ENCODE peak calls at places on chromosome 2, in five cellular contexts. C is colonic mucosa; L is CD8-positive, alpha-beta T cell; D is fibroblast of lung; F is AG10803. P is an unnamed sample.

GRCh38 chr2:217650716-217651360 is 352.0 kb downstream of the TNS1 start:
- DNase-seq in F (peak), D (peak), L (no peak), C (peak), P (no peak)

GRCh38 chr2:71129114-71129890 is 727 bp downstream of the MCEE start:
- DNase-seq in F (peak), D (peak), L (no peak), C (no peak), P (no peak)

GRCh38 chr2:240564191-240564570 is 4.0 kb downstream of the DUSP28 start:
- DNase-seq in F (no peak), C (no peak), L (no peak), D (no peak), P (no peak)

GRCh38 chr2:143225931-143226330 is 96.7 kb downstream of the ARHGAP15 start:
- DNase-seq in L (no peak), F (no peak), D (no peak), C (no peak), P (no peak)

GRCh38 chr2:219688560-219689445 is 61.4 kb downstream of the SLC4A3 start:
- DNase-seq in F (peak), C (no peak), L (no peak), D (peak), P (no peak)

GRCh38 chr2:169276045-169276444 is 86.3 kb downstream of the LRP2 start:
- DNase-seq in C (no peak), D (peak), L (no peak), F (no peak), P (no peak)

GRCh38 chr2:58557166-58557565 is 316.0 kb upstream of the FANCL start:
- DNase-seq in D (no peak), C (no peak), F (no peak), L (no peak), P (no peak)

GRCh38 chr2:74052732-74053712 is 68.3 kb downstream of the TET3 start:
- DNase-seq in C (no peak), F (no peak), D (peak), L (no peak), P (no peak)

GRCh38 chr2:147101906-147102790 is 742.7 kb upstream of the ACVR2A start:
- DNase-seq in C (no peak), D (no peak), L (no peak), F (no peak), P (no peak)

GRCh38 chr2:240420206-240420899 is 15.1 kb upstream of the GPC1 start:
- DNase-seq in D (no peak), F (no peak), L (no peak), C (no peak), P (peak)

GRCh38 chr2:232432598-232433184 is 23.3 kb upstream of the ALPI start:
- DNase-seq in L (no peak), D (no peak), C (peak), F (no peak), P (no peak)

GRCh38 chr2:20221169-20221938 is 3.6 kb downstream of the SDC1 start:
- DNase-seq in L (no peak), F (peak), C (no peak), D (peak), P (no peak)

GRCh38 chr2:9554841-9555337 is 741 bp downstream of the ADAM17 start:
- DNase-seq in F (peak), C (peak), D (peak), L (no peak), P (peak)

GRCh38 chr2:133109772-133110171 is 439.8 kb upstream of the LYPD1 start:
- DNase-seq in C (no peak), L (no peak), D (peak), F (peak), P (no peak)

DNA sequence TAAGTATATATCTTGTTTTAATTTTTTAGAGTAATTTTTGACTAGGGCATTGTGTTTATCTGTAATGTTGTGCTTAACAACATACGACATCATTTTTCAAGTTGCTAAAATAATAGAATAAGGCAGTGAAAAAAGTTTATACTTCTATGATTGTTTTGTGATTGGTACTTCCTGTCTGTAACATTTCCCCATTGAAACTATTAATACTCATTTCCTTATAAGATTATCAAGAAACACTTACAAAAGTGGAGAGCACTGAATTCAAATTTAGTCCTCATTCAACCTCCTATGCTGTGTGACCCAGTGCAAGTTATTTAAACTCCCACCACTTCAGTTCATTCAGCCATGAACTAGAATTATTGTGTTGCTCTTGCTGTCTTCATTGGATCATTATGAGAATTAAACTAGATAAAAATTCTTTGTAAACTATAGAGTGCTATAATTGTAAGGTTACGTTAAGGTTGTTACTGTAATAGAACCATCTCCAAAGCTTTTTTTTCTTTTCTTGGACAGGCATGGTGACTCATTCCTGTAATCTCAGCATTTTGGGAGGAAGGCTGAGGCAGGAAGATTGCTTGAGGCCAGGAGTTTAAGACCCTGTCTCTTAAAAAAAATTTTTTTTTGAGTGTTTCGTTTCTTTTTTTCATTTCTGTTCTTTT is 2.8 kb downstream of the ETAA1 start:
- DNase-seq in F (no peak), L (no peak), C (no peak), D (peak), P (no peak)
- TF ChIP-seq CTCF in F (no peak), L (no peak), C (no peak), D (no peak), P (no peak)

GRCh38 chr2:176827269-176827668 is 385.3 kb upstream of the HNRNPA3 start:
- DNase-seq in D (no peak), F (no peak), C (no peak), L (no peak), P (no peak)

GRCh38 chr2:176826356-176826755 is 386.2 kb upstream of the HNRNPA3 start:
- DNase-seq in F (no peak), D (no peak), C (no peak), L (no peak), P (no peak)

GRCh38 chr2:176832086-176832485 is 380.5 kb upstream of the HNRNPA3 start:
- DNase-seq in L (no peak), F (no peak), C (no peak), D (no peak), P (no peak)

DNA sequence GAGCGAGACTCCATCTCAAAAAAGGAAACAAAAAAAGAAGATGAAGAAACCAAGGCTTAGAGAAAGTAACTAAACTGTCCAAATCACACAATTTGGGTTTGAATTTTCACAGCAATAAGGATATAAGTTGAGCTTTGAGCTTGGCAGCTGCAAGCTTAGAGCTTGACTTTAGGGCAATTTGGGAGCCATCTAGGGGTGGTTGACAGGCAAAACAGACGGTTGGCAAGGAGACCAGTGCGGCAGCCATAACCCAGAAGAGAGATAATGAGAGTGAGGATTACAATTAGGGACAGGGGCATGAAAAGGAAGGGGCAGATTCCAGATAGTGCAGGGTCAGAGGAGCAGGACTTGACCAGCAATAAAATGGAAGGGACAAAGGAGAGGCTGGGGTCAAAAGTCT is 382.2 kb upstream of the HNRNPA3 start:
- DNase-seq in D (no peak), C (no peak), F (no peak), L (no peak), P (no peak)
- TF ChIP-seq CTCF in D (no peak), C (no peak), F (no peak), L (no peak), P (no peak)

GRCh38 chr2:28750316-28751101 is 1.1 kb upstream of the PPP1CB start:
- DNase-seq in F (peak), C (peak), L (peak), D (peak), P (peak)
- TF ChIP-seq CTCF in F (peak), C (no peak), L (no peak), D (no peak), P (no peak)

GRCh38 chr2:151616760-151617339 is 117.4 kb downstream of the NEB start:
- DNase-seq in L (no peak), D (peak), C (no peak), F (no peak), P (no peak)
- TF ChIP-seq CTCF in L (no peak), D (no peak), C (no peak), F (no peak), P (no peak)

GRCh38 chr2:206969192-206969591 is 29.9 kb downstream of the CPO start:
- DNase-seq in L (no peak), F (no peak), C (no peak), D (no peak), P (no peak)
- TF ChIP-seq CTCF in L (no peak), F (no peak), C (no peak), D (no peak), P (no peak)

GRCh38 chr2:43798300-43798699 is 24.5 kb downstream of the DYNC2LI1 start:
- DNase-seq in F (no peak), C (no peak), L (no peak), D (no peak), P (no peak)
- TF ChIP-seq CTCF in F (peak), C (peak), L (no peak), D (no peak), P (no peak)

GRCh38 chr2:86226069-86226468 is 26.8 kb downstream of the MRPL35 start:
- DNase-seq in C (no peak), L (no peak), D (no peak), F (no peak), P (no peak)
- TF ChIP-seq CTCF in C (no peak), L (no peak), D (no peak), F (no peak), P (no peak)

DNA sequence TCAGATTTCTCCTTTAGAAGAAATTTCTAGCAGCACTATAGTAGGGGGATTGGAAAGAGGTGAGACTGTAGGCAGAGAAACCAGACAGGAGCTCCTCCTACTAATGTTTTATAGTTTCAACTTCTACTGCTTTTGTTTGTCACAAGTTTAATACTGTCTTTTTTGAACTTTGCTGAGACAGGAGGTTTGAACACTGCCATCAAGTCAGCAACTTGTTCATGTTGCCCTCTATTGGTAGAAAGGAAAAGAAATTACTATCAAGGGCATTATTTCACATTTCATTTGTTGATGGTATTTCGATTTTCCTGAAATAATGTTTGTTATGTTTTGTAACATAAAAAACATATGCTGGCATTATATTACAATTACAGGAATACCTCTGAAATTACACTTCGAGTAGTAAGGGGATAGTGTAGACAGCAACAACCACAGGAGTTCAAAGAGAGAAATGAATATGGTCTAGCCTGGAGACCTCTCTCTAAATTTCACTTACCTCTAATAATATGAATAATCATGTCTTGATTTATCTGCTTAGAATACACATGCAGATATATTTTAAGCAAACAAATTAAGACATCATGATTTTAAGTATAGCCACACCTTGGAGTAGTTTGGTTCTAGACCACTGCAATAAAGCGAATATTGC is 12.4 kb upstream of the CCDC88A start:
- DNase-seq in D (peak), C (no peak), L (no peak), F (peak), P (no peak)
- TF ChIP-seq CTCF in D (peak), C (peak), L (peak), F (peak), P (peak)

GRCh38 chr2:207046642-207047213 is 107.4 kb downstream of the CPO start:
- DNase-seq in L (peak), D (peak), F (peak), C (no peak), P (no peak)
- TF ChIP-seq CTCF in L (no peak), D (no peak), F (peak), C (no peak), P (no peak)

GRCh38 chr2:97699765-97700444 is 13.5 kb upstream of the ZAP70 start:
- DNase-seq in C (peak), D (peak), L (peak), F (peak), P (peak)
- TF ChIP-seq CTCF in C (peak), D (peak), L (peak), F (peak), P (peak)

P was measured in natural killer cell.